ENCODE peak calls at places on chromosomes 1 and 21, in five cellular contexts. S, A, H, J and Q are unnamed samples.
A peak's percentile ranks its signal among the peaks of the same experiment; 100 is the strongest.

GRCh38 chr1:75616436-75617433 is 5.8 kb upstream of the SLC44A5 start:
- DNase-seq in S (peak; percentile 27), H (peak; percentile 20), A (peak; percentile 30), J (no peak), Q (no peak)

GRCh38 chr1:227234998-227235405 is 83.3 kb downstream of the CDC42BPA start:
- DNase-seq in H (peak; percentile 76), A (no peak), S (peak; percentile 79), J (no peak), Q (no peak)

GRCh38 chr1:41391834-41392527 is 30.7 kb downstream of the FOXO6 start:
- DNase-seq in H (no peak), A (no peak), S (no peak), J (no peak), Q (no peak)

GRCh38 chr1:12144969-12145368 is 21.8 kb upstream of the TNFRSF1B start:
- DNase-seq in J (no peak), H (no peak), A (no peak), S (no peak), Q (no peak)

GRCh38 chr1:229203030-229203751 is 67.7 kb upstream of the RAB4A start:
- DNase-seq in H (peak; percentile 71), S (peak; percentile 60), J (no peak), A (no peak), Q (no peak)

GRCh38 chr1:216293673-216294072 is 129.6 kb downstream of the USH2A start:
- DNase-seq in A (peak; percentile 36), H (peak; percentile 12), J (no peak), S (peak; percentile 61), Q (no peak)

GRCh38 chr21:42847051-42847707 is 32.2 kb downstream of the WDR4 start:
- DNase-seq in J (no peak), H (no peak), S (no peak), A (no peak), Q (no peak)

GRCh38 chr1:37811027-37811655 is 3.1 kb upstream of the YRDC start:
- DNase-seq in S (peak; percentile 89), H (peak; percentile 83), A (peak; percentile 41), J (no peak), Q (no peak)

GRCh38 chr1:157359309-157360020 is 192.8 kb downstream of the FCRL5 start:
- DNase-seq in H (no peak), J (no peak), S (peak; percentile 62), A (no peak), Q (no peak)

GRCh38 chr1:234672349-234673135 is 62.6 kb upstream of the IRF2BP2 start:
- DNase-seq in J (no peak), H (no peak), S (no peak), A (no peak), Q (no peak)

GRCh38 chr1:47403321-47403720 is 12.8 kb upstream of the FOXE3 start:
- DNase-seq in J (no peak), H (no peak), A (no peak), S (no peak), Q (no peak)

GRCh38 chr1:26582836-26583460 is 53.4 kb downstream of the RPS6KA1 start:
- DNase-seq in H (peak; percentile 92), A (no peak), S (peak; percentile 86), J (no peak), Q (no peak)

GRCh38 chr1:117658676-117659075 is 52.8 kb downstream of the TENT5C start:
- DNase-seq in A (no peak), J (no peak), H (no peak), S (no peak), Q (no peak)